ENCODE peak calls at places on chromosome 5, in six cellular contexts. F is lower lobe of right lung, H is fibroblast of lung, S is brain microvascular endothelial cell, R is progenitor cell of endocrine pancreas, Y is heart left ventricle. V is an unnamed sample.

GRCh38 chr5:72397836-72398235 is 77.7 kb downstream of the PTCD2 start:
- DNase-seq in R (no peak), S (no peak), Y (no peak), F (no peak), H (no peak), V (no peak)

GRCh38 chr5:108432024-108432423 is 50.1 kb upstream of the FBXL17 start:
- DNase-seq in Y (no peak), R (no peak), S (no peak), H (peak; percentile 46), F (no peak), V (no peak)

GRCh38 chr5:181198905-181199519 is 6.0 kb downstream of the TRIM7 start:
- DNase-seq in F (no peak), R (no peak), Y (no peak), H (no peak), S (no peak), V (no peak)

GRCh38 chr5:111063709-111064322 is 7.7 kb upstream of the TSLP start:
- DNase-seq in S (no peak), F (no peak), H (peak; percentile 26), R (no peak), Y (no peak), V (no peak)

GRCh38 chr5:94471496-94471895 is 146.9 kb downstream of the KIAA0825 start:
- DNase-seq in S (no peak), F (no peak), H (peak; percentile 20), R (no peak), Y (no peak), V (no peak)

GRCh38 chr5:132064738-132065331 is 4.4 kb downstream of the IL3 start:
- DNase-seq in F (peak; percentile 75), H (peak; percentile 45), S (peak; percentile 78), Y (peak; percentile 61), R (peak; percentile 74), V (peak; percentile 64)

GRCh38 chr5:36870399-36871040 is 6.0 kb upstream of the NIPBL start:
- DNase-seq in H (peak; percentile 53), F (no peak), S (no peak), R (no peak), Y (no peak), V (no peak)

GRCh38 chr5:3129252-3129651 is 377.8 kb upstream of the IRX2 start:
- DNase-seq in S (no peak), H (no peak), F (no peak), R (no peak), Y (no peak), V (no peak)

GRCh38 chr5:60332244-60333018 is 367.5 kb downstream of the DEPDC1B start:
- DNase-seq in F (no peak), R (no peak), S (peak; percentile 38), H (peak; percentile 62), Y (no peak), V (no peak)

GRCh38 chr5:39186289-39186688 is 33.1 kb downstream of the FYB1 start:
- DNase-seq in F (no peak), H (no peak), R (no peak), Y (no peak), S (no peak), V (no peak)

GRCh38 chr5:111641533-111642230 is 115.3 kb downstream of the NREP start:
- DNase-seq in R (no peak), H (peak; percentile 71), S (peak; percentile 52), F (no peak), Y (no peak), V (no peak)

GRCh38 chr5:97182571-97183099 is 412 bp downstream of the RIOK2 start:
- DNase-seq in S (peak; percentile 11), R (no peak), H (peak; percentile 48), Y (no peak), F (no peak), V (no peak)

GRCh38 chr5:175378444-175379028 is 65.4 kb downstream of the DRD1 start:
- DNase-seq in S (no peak), F (no peak), R (no peak), H (peak; percentile 89), Y (no peak), V (no peak)

GRCh38 chr5:134119720-134120119 is 5.2 kb downstream of the TCF7 start:
- DNase-seq in Y (no peak), S (no peak), F (no peak), H (no peak), R (no peak), V (no peak)

GRCh38 chr5:152547202-152547601 is 142.1 kb upstream of the NMUR2 start:
- DNase-seq in F (no peak), Y (no peak), S (no peak), R (no peak), H (no peak), V (no peak)

GRCh38 chr5:2686296-2686695 is 65.2 kb downstream of the IRX2 start:
- DNase-seq in R (no peak), F (no peak), Y (no peak), H (peak; percentile 36), S (no peak), V (no peak)

GRCh38 chr5:51521583-51521982 is 138.3 kb downstream of the ISL1 start:
- DNase-seq in S (no peak), F (no peak), Y (no peak), R (no peak), H (no peak), V (no peak)

GRCh38 chr5:89191374-89191773 is 308.4 kb upstream of the MEF2C start:
- DNase-seq in Y (no peak), H (no peak), F (no peak), R (no peak), S (no peak), V (no peak)

GRCh38 chr5:1226839-1227238 is 1.7 kb downstream of the SLC6A18 start:
- DNase-seq in F (no peak), Y (no peak), R (no peak), H (no peak), S (no peak), V (no peak)

GRCh38 chr5:120985526-120985925 is 521.4 kb downstream of the PRR16 start:
- DNase-seq in H (no peak), S (no peak), R (no peak), F (no peak), Y (no peak), V (no peak)

GRCh38 chr5:81748556-81748955 is 2.3 kb downstream of the SSBP2 start:
- DNase-seq in F (no peak), Y (no peak), R (no peak), H (no peak), S (no peak), V (no peak)

GRCh38 chr5:103569313-103570060 is 6.9 kb upstream of the NUDT12 start:
- DNase-seq in F (no peak), H (peak; percentile 11), S (no peak), Y (no peak), R (no peak), V (no peak)

GRCh38 chr5:159104058-159104651 is 4.4 kb upstream of the EBF1 start:
- DNase-seq in H (no peak), Y (peak; percentile 44), S (peak; percentile 53), R (no peak), F (peak; percentile 41), V (peak; percentile 16)

GRCh38 chr5:69019665-69020064 is 74.1 kb upstream of the SLC30A5 start:
- DNase-seq in S (no peak), Y (no peak), R (no peak), F (no peak), H (no peak), V (no peak)

GRCh38 chr5:21654-22233 is 70.2 kb upstream of the PLEKHG4B start:
- DNase-seq in Y (no peak), H (peak; percentile 14), S (no peak), R (no peak), F (no peak), V (no peak)

GRCh38 chr5:112691758-112692157 is 45.9 kb upstream of the APC start:
- DNase-seq in F (no peak), R (no peak), Y (no peak), S (peak; percentile 11), H (no peak), V (no peak)

GRCh38 chr5:95725937-95726810 is 5.0 kb upstream of the RHOBTB3 start:
- DNase-seq in R (no peak), S (no peak), H (peak; percentile 70), F (no peak), Y (no peak), V (no peak)

GRCh38 chr5:157540707-157541451 is 34.7 kb downstream of the ADAM19 start:
- DNase-seq in F (peak; percentile 53), R (no peak), H (peak; percentile 87), Y (peak; percentile 74), S (peak; percentile 72), V (peak; percentile 37)

GRCh38 chr5:66645039-66645438 is 48.8 kb downstream of the MAST4 start:
- DNase-seq in Y (no peak), S (no peak), R (no peak), H (no peak), F (no peak), V (no peak)

GRCh38 chr5:157870837-157871834 is 12.2 kb upstream of the CLINT1 start:
- DNase-seq in R (no peak), S (peak; percentile 68), F (no peak), Y (no peak), H (peak; percentile 53), V (no peak)

GRCh38 chr5:58724992-58725391 is 142.1 kb downstream of the RAB3C start:
- DNase-seq in H (no peak), R (no peak), Y (no peak), S (no peak), F (no peak), V (no peak)

GRCh38 chr5:156051972-156052371 is 275.0 kb upstream of the SGCD start:
- DNase-seq in F (no peak), R (no peak), H (no peak), Y (no peak), S (no peak), V (no peak)
- TF ChIP-seq CTCF in F (no peak), R (peak; percentile 16), H (no peak), Y (no peak), S (no peak), V (no peak)

GRCh38 chr5:128083811-128084227 is 253 bp downstream of the SLC12A2 start:
- DNase-seq in Y (no peak), R (peak; percentile 64), H (no peak), S (no peak), F (no peak), V (no peak)
- TF ChIP-seq CTCF in Y (peak; percentile 39), R (peak; percentile 47), H (peak; percentile 38), S (peak; percentile 23), F (peak; percentile 44), V (no peak)

GRCh38 chr5:150180241-150181027 is 9.4 kb upstream of the SLC6A7 start:
- DNase-seq in S (no peak), F (no peak), R (no peak), H (peak; percentile 30), Y (peak; percentile 84), V (no peak)
- TF ChIP-seq CTCF in S (no peak), F (no peak), R (no peak), H (no peak), Y (no peak), V (no peak)

GRCh38 chr5:170632266-170632984 is 128.6 kb downstream of the KCNIP1 start:
- DNase-seq in F (no peak), S (no peak), Y (no peak), R (no peak), H (no peak), V (no peak)

GRCh38 chr5:170634236-170634990 is 130.6 kb downstream of the KCNIP1 start:
- DNase-seq in Y (no peak), H (no peak), F (no peak), R (no peak), S (no peak), V (no peak)

GRCh38 chr5:170631471-170632195 is 127.8 kb downstream of the KCNIP1 start:
- DNase-seq in Y (peak; percentile 35), R (peak; percentile 21), H (peak; percentile 35), S (no peak), F (no peak), V (no peak)

GRCh38 chr5:170632985-170633234 is 129.1 kb downstream of the KCNIP1 start:
- DNase-seq in F (peak; percentile 70), Y (peak; percentile 69), S (no peak), H (no peak), R (peak; percentile 77), V (peak; percentile 39)

GRCh38 chr5:170633235-170634041 is 129.6 kb downstream of the KCNIP1 start:
- DNase-seq in R (no peak), S (peak; percentile 71), H (peak; percentile 84), F (no peak), Y (peak; percentile 44), V (no peak)
- TF ChIP-seq CTCF in R (no peak), S (no peak), H (no peak), F (no peak), Y (no peak), V (no peak)

V was measured in activated B cell treated with CpG ODN at 0.5 μM for 24 hours.